ENCODE peak calls at places on chromosomes 6 and 20, in seven cellular contexts. B is endothelial cell, M is OCI-LY7, S is NCI-H526 treated with DMSO at 0.1 percent for 48 hours, X is NCI-H2029, T is NCI-H1436, C is RPMI7951. P is an unnamed sample.

GRCh38 chr6:142878407-142878806 is 66.6 kb downstream of the HIVEP2 start:
- DNase-seq in B (no peak), M (no peak), S (no peak), X (no peak), T (no peak), C (no peak), P (no peak)

GRCh38 chr6:31402324-31403282 is 792 bp upstream of the MICA start:
- DNase-seq in B (peak), M (peak), S (no peak), X (no peak), T (no peak), C (peak), P (no peak)

GRCh38 chr6:38847497-38847896 is 132.4 kb downstream of the DNAH8 start:
- DNase-seq in B (no peak), M (no peak), S (no peak), X (no peak), T (no peak), C (no peak), P (no peak)

GRCh38 chr6:48757661-48758060 is 646.7 kb upstream of the PTCHD4 start:
- DNase-seq in B (no peak), M (no peak), S (no peak), X (no peak), T (no peak), C (peak), P (no peak)

GRCh38 chr6:75934643-75935472 is 137.6 kb downstream of the IMPG1 start:
- DNase-seq in B (peak), M (peak), S (peak), X (peak), T (peak), C (peak), P (peak)

GRCh38 chr6:71107935-71108420 is 151.1 kb upstream of the B3GAT2 start:
- DNase-seq in B (no peak), M (no peak), S (no peak), X (no peak), T (no peak), C (peak), P (no peak)

GRCh38 chr20:35664544-35665206 is at the start of the genes CPNE1 and RBM12:
- DNase-seq in B (peak), M (peak), S (peak), X (peak), T (peak), C (peak), P (peak)

GRCh38 chr6:45272626-45273025 is 55.5 kb upstream of the RUNX2 start:
- DNase-seq in B (no peak), M (no peak), S (no peak), X (no peak), T (no peak), C (peak), P (no peak)

GRCh38 chr20:15061061-15061430 is 723.6 kb upstream of the FLRT3 start:
- DNase-seq in B (no peak), M (no peak), S (no peak), X (no peak), T (no peak), C (no peak), P (no peak)

GRCh38 chr6:4791174-4791573 is 15.0 kb downstream of the CDYL start:
- DNase-seq in B (no peak), M (no peak), S (no peak), X (no peak), T (no peak), C (no peak), P (no peak)

GRCh38 chr20:58893355-58894151 is 41.0 kb downstream of the GNAS start:
- DNase-seq in B (no peak), M (no peak), S (no peak), X (no peak), T (no peak), C (no peak), P (no peak)

GRCh38 chr6:127342296-127342945 is 988 bp downstream of the ECHDC1 start:
- DNase-seq in B (no peak), M (peak), S (peak), X (no peak), T (no peak), C (peak), P (no peak)

GRCh38 chr20:45958593-45958992 is 13.4 kb downstream of the ZNF335 start:
- DNase-seq in B (no peak), M (no peak), S (no peak), X (no peak), T (no peak), C (no peak), P (no peak)

GRCh38 chr20:52305843-52306242 is 114.3 kb upstream of the ZFP64 start:
- DNase-seq in B (no peak), M (no peak), S (no peak), X (no peak), T (no peak), C (no peak), P (no peak)

GRCh38 chr6:490251-491037 is 98.9 kb downstream of the IRF4 start:
- DNase-seq in B (no peak), M (peak), S (peak), X (no peak), T (no peak), C (no peak), P (no peak)

GRCh38 chr6:33621396-33622388 is 570 bp downstream of the ITPR3 start:
- DNase-seq in B (no peak), M (peak), S (no peak), X (peak), T (peak), C (peak), P (no peak)

P was measured in LNCaP clone FGC.